ENCODE peak calls at places on chromosome 11, in nine cellular contexts. Y is AG08396; W is A549; G is activated effector memory CD4-positive, alpha-beta T cell treated with anti-CD3 and anti-CD28 coated beads, Interleukin-2, amount 50 U/mL, for 16 hours; I is fibroblast of pulmonary artery; K is NCI-H1417; P is tibial nerve; E is stimulated activated CD8-positive, alpha-beta memory T cell treated with anti-CD3 and anti-CD28 coated beads, Interleukin-7, amount 100 ng/mL, for 48 hours; V is GM04503. O is an unnamed sample.

GRCh38 chr11:118251858-118252652 is at the start of gene MPZL3:
- DNase-seq in V (no peak), I (peak; percentile 74), K (peak; percentile 97), W (peak; percentile 57), Y (peak; percentile 37), E (peak; percentile 76), G (peak; percentile 92), P (no peak), O (peak; percentile 64)

GRCh38 chr11:698493-699115 is 3.0 kb downstream of the TMEM80 start:
- DNase-seq in K (no peak), P (no peak), I (no peak), W (no peak), G (no peak), E (no peak), V (no peak), Y (no peak), O (no peak)

GRCh38 chr11:73520358-73521061 is 77.4 kb downstream of the FAM168A start:
- DNase-seq in P (no peak), V (no peak), E (no peak), G (no peak), I (no peak), W (no peak), Y (no peak), K (no peak), O (no peak)

GRCh38 chr11:19316434-19316833 is 75.7 kb upstream of the E2F8 start:
- DNase-seq in Y (no peak), G (no peak), I (peak; percentile 38), K (no peak), W (no peak), V (peak; percentile 19), E (no peak), P (peak; percentile 37), O (no peak)

GRCh38 chr11:65850217-65851082 is 7.5 kb downstream of the CFL1 start:
- DNase-seq in W (no peak), V (no peak), E (no peak), I (no peak), Y (no peak), K (no peak), G (no peak), P (no peak), O (no peak)

GRCh38 chr11:86116996-86117705 is 48.3 kb upstream of the PICALM start:
- DNase-seq in V (no peak), Y (no peak), G (no peak), W (no peak), E (no peak), K (no peak), P (no peak), I (peak; percentile 61), O (no peak)

GRCh38 chr11:130775306-130776043 is 140.8 kb downstream of the SNX19 start:
- DNase-seq in W (no peak), Y (peak; percentile 25), G (no peak), K (no peak), P (no peak), V (no peak), I (no peak), E (no peak), O (no peak)

GRCh38 chr11:70853103-70853830 is 399.1 kb downstream of the SHANK2 start:
- DNase-seq in Y (no peak), I (no peak), K (no peak), P (no peak), W (no peak), G (no peak), V (no peak), E (no peak), O (no peak)

GRCh38 chr11:3920148-3920852 is 64.8 kb downstream of the STIM1 start:
- DNase-seq in G (peak; percentile 89), I (peak; percentile 54), K (no peak), E (peak; percentile 76), V (peak; percentile 48), W (no peak), P (peak; percentile 47), Y (no peak), O (no peak)

GRCh38 chr11:57597971-57598830 is 716 bp downstream of the SERPING1 start:
- DNase-seq in V (no peak), I (peak; percentile 76), K (no peak), Y (peak; percentile 87), E (no peak), W (no peak), P (peak; percentile 74), G (no peak), O (peak; percentile 93)

GRCh38 chr11:58567889-58568512 is 7.7 kb downstream of the LPXN start:
- DNase-seq in G (peak; percentile 89), P (no peak), Y (peak; percentile 43), E (peak; percentile 56), K (peak; percentile 43), W (peak; percentile 44), V (no peak), I (peak; percentile 77), O (peak; percentile 10)

GRCh38 chr11:76397383-76397782 is 16.3 kb downstream of the GVQW3 start:
- DNase-seq in G (no peak), W (no peak), V (no peak), Y (no peak), K (no peak), P (no peak), I (no peak), E (no peak), O (no peak)

GRCh38 chr11:46666982-46667590 is 33.3 kb downstream of the ARHGAP1 start:
- DNase-seq in I (peak; percentile 33), K (no peak), E (no peak), Y (no peak), V (no peak), G (no peak), W (no peak), P (peak; percentile 55), O (no peak)

GRCh38 chr11:15258433-15259350 is 144.0 kb downstream of the INSC start:
- DNase-seq in G (no peak), P (no peak), W (peak; percentile 38), E (no peak), K (peak; percentile 78), I (peak; percentile 23), V (no peak), Y (peak; percentile 14), O (peak; percentile 25)

GRCh38 chr11:15875934-15876333 is 480.4 kb downstream of the SOX6 start:
- DNase-seq in V (no peak), W (no peak), I (no peak), P (no peak), E (no peak), K (no peak), Y (no peak), G (no peak), O (no peak)

GRCh38 chr11:125273519-125274000 is 109.0 kb downstream of the PKNOX2 start:
- DNase-seq in W (no peak), P (no peak), K (no peak), V (no peak), Y (no peak), I (no peak), E (no peak), G (no peak), O (no peak)

GRCh38 chr11:73390601-73391565 is 14.7 kb downstream of the RELT start:
- DNase-seq in P (no peak), I (no peak), W (no peak), E (no peak), V (no peak), K (no peak), G (no peak), Y (no peak), O (no peak)

GRCh38 chr11:7577226-7577882 is 63.6 kb downstream of the PPFIBP2 start:
- DNase-seq in G (no peak), V (no peak), W (no peak), E (no peak), I (peak; percentile 54), K (no peak), Y (no peak), P (peak; percentile 28), O (no peak)

GRCh38 chr11:19352736-19353110 is 112.0 kb upstream of the E2F8 start:
- DNase-seq in G (no peak), I (no peak), W (no peak), P (no peak), K (peak; percentile 42), Y (no peak), E (no peak), V (no peak), O (no peak)

GRCh38 chr11:18617688-18618340 is 16.3 kb downstream of the SPTY2D1 start:
- DNase-seq in V (no peak), G (peak; percentile 67), Y (no peak), I (peak; percentile 54), W (no peak), E (no peak), P (no peak), K (no peak), O (no peak)

GRCh38 chr11:61826930-61827572 is 1.0 kb upstream of the FADS2 start:
- DNase-seq in K (no peak), W (no peak), I (no peak), E (no peak), Y (no peak), V (no peak), G (no peak), P (no peak), O (no peak)

GRCh38 chr11:3627291-3627690 is 14.5 kb downstream of the ART5 start:
- DNase-seq in I (peak; percentile 34), E (no peak), W (no peak), V (peak; percentile 57), K (no peak), G (no peak), Y (peak; percentile 75), P (no peak), O (no peak)

GRCh38 chr11:72587696-72588095 is 86.5 kb downstream of the PDE2A start:
- DNase-seq in P (no peak), I (no peak), W (no peak), K (no peak), V (no peak), G (no peak), Y (no peak), E (no peak), O (no peak)

GRCh38 chr11:15663778-15664218 is 549.1 kb downstream of the INSC start:
- DNase-seq in G (no peak), V (no peak), E (no peak), I (no peak), P (no peak), K (peak; percentile 93), W (no peak), Y (no peak), O (no peak)

GRCh38 chr11:7512525-7513209 is 1.1 kb upstream of the PPFIBP2 start:
- DNase-seq in G (no peak), E (no peak), W (no peak), P (peak; percentile 61), I (peak; percentile 23), K (no peak), Y (peak; percentile 75), V (peak; percentile 31), O (no peak)

GRCh38 chr11:123683616-123684170 is 29.3 kb upstream of the SCN3B start:
- DNase-seq in E (no peak), I (no peak), V (no peak), P (no peak), W (no peak), Y (no peak), K (no peak), G (no peak), O (no peak)

GRCh38 chr11:97414801-97415200 is 1025.0 kb downstream of the JRKL start:
- DNase-seq in E (no peak), W (no peak), P (no peak), I (peak; percentile 6), G (no peak), V (no peak), K (no peak), Y (no peak), O (no peak)